ENCODE peak calls at places on chromosomes 3 and 15, in nine cellular contexts. One of them, this sample, is unnamed.

GRCh38 chr15:54815546-54815945 is 381.2 kb downstream of the RSL24D1 start:
- DNase-seq in NCI-H2081: no peak
- DNase-seq in EL: no peak
- DNase-seq in NCI-H1436: no peak
- DNase-seq in adipocyte: no peak
- DNase-seq in GM03348: no peak
- DNase-seq in neuronal stem cell: no peak
- DNase-seq in kidney: no peak
- DNase-seq in HL-60: peak; percentile 2
- DNase-seq in this sample: no peak

GRCh38 chr3:183537295-183537730 is 18.2 kb downstream of the KLHL6 start:
- DNase-seq in EL: peak; percentile 67
- DNase-seq in GM03348: peak; percentile 75
- DNase-seq in neuronal stem cell: no peak
- DNase-seq in adipocyte: peak; percentile 72
- DNase-seq in NCI-H2081: no peak
- DNase-seq in HL-60: peak; percentile 87
- DNase-seq in NCI-H1436: no peak
- DNase-seq in kidney: no peak
- DNase-seq in this sample: peak; percentile 54

GRCh38 chr3:108089544-108089943 is 1.3 kb downstream of the CD47 start:
- DNase-seq in adipocyte: peak; percentile 23
- DNase-seq in neuronal stem cell: no peak
- DNase-seq in EL: peak; percentile 16
- DNase-seq in GM03348: no peak
- DNase-seq in NCI-H1436: no peak
- DNase-seq in kidney: no peak
- DNase-seq in NCI-H2081: peak; percentile 33
- DNase-seq in HL-60: no peak
- DNase-seq in this sample: peak; percentile 22

GRCh38 chr3:127692501-127693335 is 20.0 kb downstream of the ABTB1 start:
- DNase-seq in neuronal stem cell: no peak
- DNase-seq in adipocyte: no peak
- DNase-seq in GM03348: no peak
- DNase-seq in NCI-H2081: no peak
- DNase-seq in kidney: peak; percentile 54
- DNase-seq in EL: no peak
- DNase-seq in HL-60: no peak
- DNase-seq in NCI-H1436: no peak
- DNase-seq in this sample: no peak

GRCh38 chr3:100600181-100601042 is 9.0 kb upstream of the ADGRG7 start:
- DNase-seq in NCI-H2081: no peak
- DNase-seq in HL-60: peak; percentile 42
- DNase-seq in NCI-H1436: peak; percentile 17
- DNase-seq in EL: no peak
- DNase-seq in adipocyte: no peak
- DNase-seq in kidney: peak; percentile 41
- DNase-seq in neuronal stem cell: no peak
- DNase-seq in GM03348: no peak
- DNase-seq in this sample: no peak

GRCh38 chr3:196093271-196094111 is 11.6 kb upstream of the TFRC start:
- DNase-seq in adipocyte: no peak
- DNase-seq in HL-60: peak; percentile 75
- DNase-seq in GM03348: no peak
- DNase-seq in NCI-H2081: no peak
- DNase-seq in EL: no peak
- DNase-seq in NCI-H1436: no peak
- DNase-seq in kidney: no peak
- DNase-seq in neuronal stem cell: no peak
- DNase-seq in this sample: peak; percentile 20

GRCh38 chr3:17942856-17943255 is 200.4 kb upstream of the TBC1D5 start:
- DNase-seq in HL-60: no peak
- DNase-seq in EL: peak; percentile 36
- DNase-seq in kidney: no peak
- DNase-seq in neuronal stem cell: no peak
- DNase-seq in NCI-H1436: no peak
- DNase-seq in adipocyte: peak; percentile 2
- DNase-seq in NCI-H2081: no peak
- DNase-seq in GM03348: peak; percentile 29
- DNase-seq in this sample: peak; percentile 25

GRCh38 chr3:4520013-4520881 is 27.1 kb downstream of the ITPR1 start:
- DNase-seq in adipocyte: no peak
- DNase-seq in NCI-H1436: no peak
- DNase-seq in neuronal stem cell: no peak
- DNase-seq in GM03348: no peak
- DNase-seq in kidney: no peak
- DNase-seq in NCI-H2081: no peak
- DNase-seq in HL-60: peak; percentile 23
- DNase-seq in EL: no peak
- DNase-seq in this sample: no peak

GRCh38 chr3:177470200-177470941 is 273.1 kb upstream of the TBL1XR1 start:
- DNase-seq in kidney: no peak
- DNase-seq in EL: peak; percentile 84
- DNase-seq in NCI-H1436: no peak
- DNase-seq in NCI-H2081: no peak
- DNase-seq in GM03348: no peak
- DNase-seq in adipocyte: peak; percentile 82
- DNase-seq in HL-60: no peak
- DNase-seq in neuronal stem cell: no peak
- DNase-seq in this sample: peak; percentile 43

GRCh38 chr15:58839485-58839884 is 68.4 kb downstream of the MINDY2 start:
- DNase-seq in kidney: no peak
- DNase-seq in GM03348: peak; percentile 16
- DNase-seq in EL: peak; percentile 6
- DNase-seq in HL-60: peak; percentile 11
- DNase-seq in NCI-H1436: no peak
- DNase-seq in neuronal stem cell: no peak
- DNase-seq in adipocyte: no peak
- DNase-seq in NCI-H2081: no peak
- DNase-seq in this sample: no peak

GRCh38 chr3:149332781-149333517 is 487 bp downstream of the TM4SF18 start:
- DNase-seq in GM03348: no peak
- DNase-seq in HL-60: no peak
- DNase-seq in kidney: no peak
- DNase-seq in NCI-H1436: no peak
- DNase-seq in adipocyte: peak; percentile 30
- DNase-seq in EL: no peak
- DNase-seq in neuronal stem cell: no peak
- DNase-seq in NCI-H2081: no peak
- DNase-seq in this sample: peak; percentile 38

GRCh38 chr3:11603628-11604027 is 40.1 kb downstream of the VGLL4 start:
- DNase-seq in kidney: no peak
- DNase-seq in EL: peak; percentile 68
- DNase-seq in GM03348: peak; percentile 51
- DNase-seq in neuronal stem cell: no peak
- DNase-seq in adipocyte: peak; percentile 83
- DNase-seq in HL-60: no peak
- DNase-seq in NCI-H2081: no peak
- DNase-seq in NCI-H1436: no peak
- DNase-seq in this sample: peak; percentile 96

GRCh38 chr15:42730135-42730534 is 6.8 kb downstream of the CDAN1 start:
- DNase-seq in kidney: no peak
- DNase-seq in HL-60: peak; percentile 69
- DNase-seq in neuronal stem cell: no peak
- DNase-seq in EL: no peak
- DNase-seq in GM03348: no peak
- DNase-seq in NCI-H1436: no peak
- DNase-seq in adipocyte: no peak
- DNase-seq in NCI-H2081: no peak
- DNase-seq in this sample: no peak

GRCh38 chr3:46090161-46090591 is 62.9 kb upstream of the XCR1 start:
- DNase-seq in adipocyte: no peak
- DNase-seq in HL-60: no peak
- DNase-seq in neuronal stem cell: no peak
- DNase-seq in EL: no peak
- DNase-seq in NCI-H1436: no peak
- DNase-seq in kidney: no peak
- DNase-seq in NCI-H2081: no peak
- DNase-seq in GM03348: no peak
- DNase-seq in this sample: peak; percentile 45

GRCh38 chr15:100295939-100296338 is 45.8 kb downstream of the ADAMTS17 start:
- DNase-seq in neuronal stem cell: no peak
- DNase-seq in EL: no peak
- DNase-seq in NCI-H1436: no peak
- DNase-seq in GM03348: no peak
- DNase-seq in adipocyte: no peak
- DNase-seq in HL-60: no peak
- DNase-seq in kidney: no peak
- DNase-seq in NCI-H2081: no peak
- DNase-seq in this sample: no peak

GRCh38 chr3:14716593-14716992 is 41.7 kb downstream of the C3orf20 start:
- DNase-seq in HL-60: no peak
- DNase-seq in NCI-H2081: no peak
- DNase-seq in kidney: no peak
- DNase-seq in adipocyte: no peak
- DNase-seq in NCI-H1436: no peak
- DNase-seq in GM03348: peak; percentile 43
- DNase-seq in neuronal stem cell: no peak
- DNase-seq in EL: peak; percentile 45
- DNase-seq in this sample: no peak

GRCh38 chr15:65613365-65613764 is 2.4 kb upstream of the INTS14 start:
- DNase-seq in HL-60: peak; percentile 17
- DNase-seq in GM03348: no peak
- DNase-seq in NCI-H1436: no peak
- DNase-seq in EL: no peak
- DNase-seq in neuronal stem cell: no peak
- DNase-seq in kidney: no peak
- DNase-seq in adipocyte: no peak
- DNase-seq in NCI-H2081: no peak
- DNase-seq in this sample: no peak

GRCh38 chr3:102530443-102531195 is 95.8 kb downstream of the ZPLD1 start:
- DNase-seq in NCI-H1436: no peak
- DNase-seq in GM03348: no peak
- DNase-seq in EL: peak; percentile 7
- DNase-seq in NCI-H2081: no peak
- DNase-seq in kidney: no peak
- DNase-seq in adipocyte: peak; percentile 47
- DNase-seq in neuronal stem cell: no peak
- DNase-seq in HL-60: no peak
- DNase-seq in this sample: peak; percentile 36

GRCh38 chr15:76431936-76432335 is 95.4 kb downstream of the ISL2 start:
- DNase-seq in adipocyte: peak; percentile 5
- DNase-seq in NCI-H2081: no peak
- DNase-seq in kidney: no peak
- DNase-seq in NCI-H1436: no peak
- DNase-seq in GM03348: no peak
- DNase-seq in HL-60: no peak
- DNase-seq in neuronal stem cell: peak; percentile 77
- DNase-seq in EL: peak; percentile 69
- DNase-seq in this sample: peak; percentile 20

GRCh38 chr3:129549006-129549800 is 6.2 kb downstream of the H1-8 start:
- DNase-seq in EL: peak; percentile 71
- DNase-seq in neuronal stem cell: no peak
- DNase-seq in kidney: no peak
- DNase-seq in NCI-H1436: no peak
- DNase-seq in GM03348: peak; percentile 43
- DNase-seq in HL-60: peak; percentile 71
- DNase-seq in adipocyte: peak; percentile 23
- DNase-seq in NCI-H2081: no peak
- DNase-seq in this sample: peak; percentile 61

GRCh38 chr3:56467108-56467507 is 1.2 kb downstream of the ERC2 start:
- DNase-seq in kidney: peak; percentile 80
- DNase-seq in neuronal stem cell: peak; percentile 90
- DNase-seq in NCI-H2081: peak; percentile 96
- DNase-seq in adipocyte: no peak
- DNase-seq in GM03348: no peak
- DNase-seq in EL: peak; percentile 61
- DNase-seq in HL-60: no peak
- DNase-seq in NCI-H1436: peak; percentile 73
- DNase-seq in this sample: peak; percentile 71

GRCh38 chr15:40128746-40129660 is 20.3 kb upstream of the BMF start:
- DNase-seq in EL: no peak
- DNase-seq in NCI-H1436: no peak
- DNase-seq in adipocyte: no peak
- DNase-seq in HL-60: no peak
- DNase-seq in NCI-H2081: no peak
- DNase-seq in kidney: no peak
- DNase-seq in GM03348: no peak
- DNase-seq in neuronal stem cell: no peak
- DNase-seq in this sample: no peak

GRCh38 chr3:148208975-148209374 is 488.7 kb upstream of the AGTR1 start:
- DNase-seq in neuronal stem cell: no peak
- DNase-seq in kidney: no peak
- DNase-seq in GM03348: no peak
- DNase-seq in NCI-H1436: no peak
- DNase-seq in adipocyte: no peak
- DNase-seq in EL: no peak
- DNase-seq in NCI-H2081: no peak
- DNase-seq in HL-60: no peak
- DNase-seq in this sample: no peak

GRCh38 chr3:140056047-140056446 is 121.1 kb downstream of the CLSTN2 start:
- DNase-seq in HL-60: no peak
- DNase-seq in neuronal stem cell: no peak
- DNase-seq in adipocyte: no peak
- DNase-seq in kidney: no peak
- DNase-seq in NCI-H2081: no peak
- DNase-seq in NCI-H1436: no peak
- DNase-seq in GM03348: no peak
- DNase-seq in EL: no peak
- DNase-seq in this sample: no peak

GRCh38 chr3:113141543-113141942 is 69.8 kb upstream of the BOC start:
- DNase-seq in adipocyte: no peak
- DNase-seq in GM03348: no peak
- DNase-seq in neuronal stem cell: no peak
- DNase-seq in NCI-H1436: peak; percentile 80
- DNase-seq in kidney: no peak
- DNase-seq in EL: no peak
- DNase-seq in NCI-H2081: peak; percentile 76
- DNase-seq in HL-60: no peak
- DNase-seq in this sample: no peak

GRCh38 chr15:90039996-90040395 is 38.9 kb downstream of the ZNF710 start:
- DNase-seq in HL-60: no peak
- DNase-seq in adipocyte: no peak
- DNase-seq in neuronal stem cell: no peak
- DNase-seq in NCI-H1436: no peak
- DNase-seq in NCI-H2081: no peak
- DNase-seq in kidney: no peak
- DNase-seq in EL: peak; percentile 31
- DNase-seq in GM03348: no peak
- DNase-seq in this sample: no peak

GRCh38 chr3:50487181-50487580 is 16.3 kb downstream of the CACNA2D2 start:
- DNase-seq in GM03348: no peak
- DNase-seq in NCI-H2081: no peak
- DNase-seq in neuronal stem cell: no peak
- DNase-seq in adipocyte: no peak
- DNase-seq in NCI-H1436: no peak
- DNase-seq in HL-60: no peak
- DNase-seq in EL: no peak
- DNase-seq in kidney: no peak
- DNase-seq in this sample: no peak

GRCh38 chr3:52244061-52244628 is 1.4 kb upstream of the PPM1M start:
- DNase-seq in GM03348: no peak
- DNase-seq in NCI-H1436: no peak
- DNase-seq in neuronal stem cell: no peak
- DNase-seq in kidney: no peak
- DNase-seq in adipocyte: peak; percentile 79
- DNase-seq in NCI-H2081: no peak
- DNase-seq in EL: peak; percentile 89
- DNase-seq in HL-60: peak; percentile 92
- DNase-seq in this sample: peak; percentile 59